ENCODE peak calls at places on chromosomes 16 and 17, in eight cellular contexts. N, E, Q, W, F, B, T and A are unnamed samples.

GRCh38 chr17:46982577-46982976 is 3.5 kb upstream of the RPRML start:
- DNase-seq in T (no peak), F (no peak), E (no peak), Q (no peak), N (no peak), B (no peak), W (no peak), A (no peak)

GRCh38 chr17:75729351-75729750 is 8.1 kb downstream of the ITGB4 start:
- DNase-seq in T (no peak), W (no peak), N (no peak), F (no peak), B (no peak), Q (no peak), E (no peak), A (no peak)

GRCh38 chr16:8818499-8819270 is 21.0 kb downstream of the PMM2 start:
- DNase-seq in B (no peak), E (no peak), W (no peak), N (no peak), F (no peak), T (no peak), Q (no peak), A (no peak)

GRCh38 chr16:1630450-1631213 is 18.5 kb downstream of the CRAMP1 start:
- DNase-seq in Q (no peak), B (no peak), E (no peak), T (no peak), F (no peak), W (no peak), N (no peak), A (no peak)

GRCh38 chr17:66903781-66904180 is 60.7 kb upstream of the CACNG4 start:
- DNase-seq in E (no peak), W (no peak), N (no peak), B (no peak), F (no peak), T (no peak), Q (no peak), A (no peak)

GRCh38 chr17:39197380-39198185 is at the start of gene CACNB1:
- DNase-seq in B (peak), E (peak), F (peak), W (no peak), N (peak), Q (peak), T (peak), A (no peak)

GRCh38 chr17:2723505-2723996 is 12.0 kb upstream of the CLUH start:
- DNase-seq in F (peak), N (no peak), W (no peak), T (no peak), Q (no peak), E (no peak), B (peak), A (no peak)

GRCh38 chr17:15036238-15036637 is 228.9 kb downstream of the PMP22 start:
- DNase-seq in N (no peak), E (no peak), W (no peak), B (no peak), T (no peak), Q (no peak), F (no peak), A (no peak)

GRCh38 chr17:57861737-57862409 is 12.0 kb upstream of the MRPS23 start:
- DNase-seq in T (peak), N (peak), W (no peak), B (peak), Q (no peak), F (peak), E (peak), A (no peak)

GRCh38 chr17:34125921-34126320 is 129.2 kb upstream of the CCL2 start:
- DNase-seq in N (no peak), T (no peak), F (no peak), W (no peak), B (peak), E (no peak), Q (no peak), A (no peak)

GRCh38 chr16:82344157-82344556 is 174.1 kb upstream of the MPHOSPH6 start:
- DNase-seq in T (no peak), W (no peak), F (peak), N (no peak), Q (no peak), E (no peak), B (no peak), A (no peak)

GRCh38 chr17:74430706-74431567 is 951 bp upstream of the GPRC5C start:
- DNase-seq in W (no peak), Q (peak), T (peak), N (peak), F (peak), B (peak), E (peak), A (peak)

GRCh38 chr16:4724661-4725270 is 9.3 kb downstream of the ANKS3 start:
- DNase-seq in E (no peak), Q (no peak), W (no peak), N (no peak), T (no peak), B (no peak), F (no peak), A (no peak)

GRCh38 chr17:77453613-77454559 is 313.1 kb downstream of the SEC14L1 start:
- DNase-seq in E (no peak), T (no peak), Q (no peak), F (peak), B (no peak), W (no peak), N (no peak), A (no peak)

GRCh38 chr16:10970065-10970464 is 25.7 kb downstream of the CLEC16A start:
- DNase-seq in Q (peak), T (no peak), E (no peak), F (no peak), N (no peak), B (no peak), W (no peak), A (no peak)

GRCh38 chr17:35489944-35490343 is 41.4 kb upstream of the SLFN13 start:
- DNase-seq in B (peak), W (no peak), N (no peak), Q (no peak), T (no peak), E (no peak), F (no peak), A (no peak)

GRCh38 chr17:35491417-35491816 is 42.9 kb upstream of the SLFN13 start:
- DNase-seq in E (no peak), T (no peak), W (no peak), N (no peak), B (no peak), F (no peak), Q (no peak), A (no peak)

GRCh38 chr17:35493040-35493439 is 44.4 kb downstream of the SLFN12L start:
- DNase-seq in F (no peak), W (no peak), T (no peak), Q (no peak), E (no peak), N (no peak), B (no peak), A (no peak)

GRCh38 chr17:35486920-35487727 is 38.6 kb upstream of the SLFN13 start:
- DNase-seq in N (peak), Q (peak), E (peak), B (peak), W (peak), T (peak), F (peak), A (no peak)
- H3K4me3 ChIP-seq in N (peak), Q (peak), E (peak), B (peak), W (peak), T (peak), F (peak), A (peak)

DNA sequence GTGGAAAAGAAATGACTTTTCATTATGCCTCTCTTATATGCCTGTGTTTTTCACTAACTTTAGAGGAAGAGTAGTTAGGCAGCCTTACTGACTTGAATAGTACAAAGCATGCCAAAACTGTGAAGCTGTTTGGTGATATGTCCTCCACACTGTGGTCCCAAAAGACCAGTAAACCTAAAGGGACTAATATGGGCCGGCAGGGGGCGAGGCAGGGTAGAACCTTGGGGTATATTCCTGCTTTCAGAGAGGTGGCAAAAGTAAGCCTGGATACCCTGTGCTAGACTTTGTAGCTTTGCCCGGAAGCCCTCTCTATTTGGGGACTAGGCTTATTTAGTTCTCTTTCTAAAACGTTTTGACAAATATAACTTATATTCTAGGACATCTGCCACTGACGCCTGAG is 36.5 kb upstream of the VWA3A start:
- DNase-seq in B (peak), T (no peak), Q (no peak), W (no peak), E (no peak), F (peak), N (no peak), A (no peak)
- TF ChIP-seq CTCF in B (peak), T (no peak), Q (peak), W (no peak), E (no peak), F (peak), N (no peak), A (peak)

DNA sequence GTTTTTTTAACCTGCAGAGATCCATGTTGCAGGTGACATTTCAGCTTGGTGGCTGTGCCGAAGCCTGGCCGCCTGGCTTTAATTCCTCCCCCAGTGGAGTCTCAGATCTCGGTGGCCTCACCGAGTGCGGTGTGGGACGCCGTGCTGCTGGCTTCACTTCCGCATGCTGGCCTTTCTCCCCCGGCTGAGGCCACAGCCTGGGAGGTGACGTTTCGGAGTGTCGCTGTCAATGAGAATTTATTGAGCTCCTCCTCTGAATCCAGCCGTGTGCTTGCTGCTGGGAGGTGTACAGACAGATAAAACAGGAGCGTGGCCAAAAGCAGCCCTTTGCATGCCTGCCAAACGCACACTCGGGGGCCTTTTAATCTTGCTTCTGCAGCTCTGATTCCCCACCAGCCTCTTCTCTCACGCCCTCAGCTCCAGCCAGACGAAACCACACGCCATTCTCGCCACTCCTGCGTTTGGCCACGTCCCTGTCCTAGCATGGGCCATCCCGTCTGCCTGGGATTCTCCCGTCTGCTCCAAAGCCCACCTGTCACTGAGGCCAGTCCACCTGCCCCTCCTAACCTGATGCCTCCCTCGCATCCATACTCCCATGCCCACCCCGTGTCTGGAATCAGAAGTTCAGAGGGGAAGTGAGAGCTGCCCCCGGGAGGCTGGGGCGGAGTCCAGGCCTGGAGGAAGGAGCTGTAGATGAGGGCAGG is 3.6 kb downstream of the GSE1 start:
- DNase-seq in T (peak), E (no peak), Q (no peak), B (no peak), W (peak), F (no peak), N (no peak), A (no peak)
- H3K4me3 ChIP-seq in T (no peak), E (peak), Q (no peak), B (no peak), W (peak), F (no peak), N (no peak), A (no peak)

GRCh38 chr16:58756650-58757332 is 22.7 kb upstream of the GOT2 start:
- DNase-seq in T (no peak), B (no peak), E (no peak), W (no peak), F (no peak), Q (no peak), N (no peak), A (no peak)
- TF ChIP-seq CTCF in T (no peak), B (no peak), E (no peak), W (no peak), F (no peak), Q (no peak), N (no peak), A (no peak)

DNA sequence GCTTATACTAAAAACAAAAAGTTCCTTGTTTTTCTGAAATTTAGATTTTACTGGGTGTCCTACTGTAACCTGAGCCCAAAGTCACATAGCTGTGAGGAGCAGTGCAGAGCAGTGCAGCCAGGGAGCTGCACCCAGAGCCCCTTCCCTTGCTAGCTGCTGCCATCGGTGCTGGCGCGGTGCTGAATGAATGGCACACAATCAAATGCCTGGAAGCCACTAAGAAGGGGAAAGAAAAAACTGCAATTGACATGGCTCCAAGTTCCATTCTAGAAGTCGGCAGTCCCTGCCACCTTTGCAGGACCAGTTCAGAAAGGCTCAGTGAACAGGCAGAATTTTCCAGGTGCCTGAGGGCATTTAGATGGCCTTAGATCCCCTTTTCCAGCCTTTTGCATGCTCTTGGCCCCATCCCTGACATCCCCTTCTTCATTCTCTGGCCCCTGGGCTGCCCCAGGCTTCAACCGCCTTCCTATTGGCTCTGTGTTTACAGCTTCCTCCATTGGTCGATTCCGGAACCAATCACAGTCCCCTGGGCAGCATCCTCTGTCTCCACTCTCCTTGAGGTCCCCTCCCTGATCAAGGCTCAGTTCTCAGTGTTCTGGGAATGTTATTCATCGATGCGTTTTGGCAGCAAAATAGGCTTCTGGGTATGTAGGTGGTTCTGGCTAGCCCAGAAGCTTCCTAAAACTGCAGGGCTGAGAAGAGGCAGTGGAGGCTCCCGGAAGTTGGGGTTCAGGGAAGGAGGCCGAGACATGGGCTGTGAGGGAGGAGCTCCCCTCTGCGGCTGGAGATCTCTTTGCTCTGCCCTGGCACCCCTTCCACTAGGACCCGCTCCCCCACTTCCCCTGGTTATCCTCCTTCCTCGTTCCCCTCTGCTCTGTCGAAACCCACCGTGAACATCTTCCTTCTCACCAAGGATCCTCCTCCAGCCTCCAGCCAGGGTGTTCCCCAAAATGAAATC is 37.9 kb downstream of the ATP2C2 start:
- DNase-seq in B (no peak), E (no peak), N (no peak), W (no peak), Q (no peak), F (no peak), T (no peak), A (no peak)
- H3K4me3 ChIP-seq in B (no peak), E (no peak), N (no peak), W (no peak), Q (no peak), F (no peak), T (no peak), A (no peak)

DNA sequence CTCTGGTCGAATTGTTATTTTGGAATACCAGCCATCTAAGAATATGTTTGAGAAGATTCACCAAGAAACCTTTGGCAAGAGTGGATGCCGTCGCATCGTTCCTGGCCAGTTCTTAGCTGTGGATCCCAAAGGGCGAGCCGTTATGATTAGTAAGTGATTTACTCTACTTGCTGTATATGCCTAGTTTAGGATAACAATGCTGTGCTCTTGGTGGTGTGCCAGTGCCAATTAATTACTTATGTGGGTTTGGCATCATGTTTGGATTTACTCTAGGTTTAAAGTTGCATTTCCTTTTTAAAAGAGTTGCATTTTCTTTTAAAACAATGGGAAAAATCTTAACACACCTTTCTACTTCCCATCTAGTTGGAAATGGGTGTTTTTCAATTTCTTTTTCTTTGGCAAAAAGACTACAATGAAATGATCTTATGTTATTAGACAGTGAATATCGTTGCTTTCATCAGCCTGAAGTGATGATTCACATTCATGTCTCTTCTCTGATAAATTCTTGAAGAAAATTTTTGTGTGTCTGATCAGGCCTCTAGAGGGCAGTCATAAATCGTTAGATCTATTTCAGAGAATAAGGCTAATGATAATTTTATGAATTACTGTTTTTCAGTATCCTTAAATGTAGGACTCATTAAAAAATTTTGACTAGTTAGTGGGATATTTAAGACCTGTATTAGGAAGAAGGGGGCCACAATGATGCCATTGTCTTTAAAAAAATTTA is 5.6 kb downstream of the SF3B3 start:
- DNase-seq in Q (peak), E (no peak), N (no peak), F (no peak), T (no peak), W (no peak), B (no peak), A (no peak)
- TF ChIP-seq CTCF in Q (peak), E (no peak), N (no peak), F (peak), T (no peak), W (peak), B (no peak), A (peak)

GRCh38 chr16:79167893-79168292 is 432.6 kb downstream of the MAF start:
- DNase-seq in F (no peak), E (no peak), B (no peak), N (no peak), Q (no peak), T (no peak), W (no peak), A (no peak)

GRCh38 chr16:79163666-79164377 is 436.7 kb downstream of the MAF start:
- DNase-seq in T (no peak), W (no peak), N (no peak), E (no peak), B (no peak), F (no peak), Q (no peak), A (no peak)

GRCh38 chr16:79165541-79165940 is 435.0 kb downstream of the MAF start:
- DNase-seq in E (no peak), N (no peak), W (no peak), Q (no peak), F (no peak), B (no peak), T (no peak), A (no peak)

GRCh38 chr16:79168321-79168720 is 432.2 kb downstream of the MAF start:
- DNase-seq in E (no peak), T (no peak), B (no peak), W (no peak), Q (no peak), N (no peak), F (no peak), A (no peak)

GRCh38 chr16:79164378-79164720 is 436.2 kb downstream of the MAF start:
- DNase-seq in B (no peak), N (no peak), W (no peak), T (no peak), E (no peak), Q (no peak), F (no peak), A (no peak)
- H3K4me3 ChIP-seq in B (no peak), N (no peak), W (no peak), T (no peak), E (no peak), Q (no peak), F (no peak), A (no peak)